ENCODE peak calls at places on chromosome 9, in ten cellular contexts. B is AG09309, C is uterus, R is H9, J is neural progenitor cell, O is ovary, M is mucosa of descending colon, T is tibial artery, Q is tibial nerve, L is epithelial cell of esophagus. D is an unnamed sample.

GRCh38 chr9:5357431-5358105 is 17.9 kb upstream of the RLN1 start:
- DNase-seq in J (no peak), T (no peak), B (no peak), R (no peak), C (no peak), Q (no peak), M (no peak), O (no peak), L (no peak), D (no peak)

GRCh38 chr9:129145316-129145715 is 32.7 kb downstream of the IER5L start:
- DNase-seq in L (no peak), Q (no peak), O (no peak), C (no peak), M (no peak), T (no peak), B (no peak), R (no peak), J (no peak), D (no peak)

GRCh38 chr9:79570449-79571308 is 1.1 kb upstream of the TLE4 start:
- DNase-seq in R (peak; percentile 61), J (peak; percentile 97), T (peak; percentile 68), B (no peak), Q (no peak), M (peak; percentile 57), C (peak; percentile 41), L (peak; percentile 31), O (peak; percentile 49), D (peak; percentile 53)

GRCh38 chr9:78612089-78612488 is 315.2 kb downstream of the PSAT1 start:
- DNase-seq in T (no peak), C (no peak), L (peak; percentile 43), O (no peak), R (no peak), M (no peak), J (no peak), Q (no peak), B (peak; percentile 28), D (no peak)

GRCh38 chr9:15211160-15211993 is 95.6 kb downstream of the TTC39B start:
- DNase-seq in L (peak; percentile 75), Q (peak; percentile 22), R (peak; percentile 59), O (peak; percentile 73), C (peak; percentile 72), B (peak; percentile 45), T (peak; percentile 76), J (peak; percentile 79), M (no peak), D (peak; percentile 64)

GRCh38 chr9:114888599-114888998 is 41.8 kb downstream of the TNFSF8 start:
- DNase-seq in M (no peak), R (no peak), L (no peak), B (no peak), J (no peak), O (no peak), Q (no peak), C (no peak), T (no peak), D (peak; percentile 11)

GRCh38 chr9:91119679-91120078 is 242.0 kb downstream of the AUH start:
- DNase-seq in L (peak; percentile 48), R (no peak), O (no peak), C (no peak), T (no peak), Q (no peak), B (no peak), M (no peak), J (no peak), D (no peak)

GRCh38 chr9:93606187-93606586 is 29.8 kb downstream of the PHF2 start:
- DNase-seq in B (no peak), L (no peak), O (no peak), M (no peak), C (no peak), Q (no peak), R (no peak), J (no peak), T (no peak), D (no peak)

GRCh38 chr9:18359335-18359734 is 114.6 kb upstream of the ADAMTSL1 start:
- DNase-seq in Q (no peak), L (peak; percentile 12), T (no peak), R (no peak), J (no peak), B (peak; percentile 48), O (no peak), C (no peak), M (no peak), D (no peak)

GRCh38 chr9:38641142-38641541 is 20.7 kb upstream of the ANKRD18A start:
- DNase-seq in Q (no peak), J (no peak), O (no peak), T (no peak), L (no peak), B (no peak), C (no peak), R (no peak), M (no peak), D (no peak)

GRCh38 chr9:119689879-119690278 is 320.6 kb upstream of the BRINP1 start:
- DNase-seq in M (no peak), B (no peak), J (peak; percentile 63), C (no peak), L (peak; percentile 4), Q (no peak), T (no peak), R (no peak), O (no peak), D (peak; percentile 56)

GRCh38 chr9:18499987-18500386 is 26.0 kb downstream of the ADAMTSL1 start:
- DNase-seq in O (no peak), M (no peak), J (no peak), L (peak; percentile 66), C (no peak), Q (no peak), B (no peak), R (no peak), T (no peak), D (no peak)

GRCh38 chr9:130193119-130193518 is 20.9 kb downstream of the NCS1 start:
- DNase-seq in M (no peak), B (no peak), C (no peak), Q (no peak), L (no peak), O (no peak), R (no peak), T (no peak), J (peak; percentile 41), D (no peak)

DNA sequence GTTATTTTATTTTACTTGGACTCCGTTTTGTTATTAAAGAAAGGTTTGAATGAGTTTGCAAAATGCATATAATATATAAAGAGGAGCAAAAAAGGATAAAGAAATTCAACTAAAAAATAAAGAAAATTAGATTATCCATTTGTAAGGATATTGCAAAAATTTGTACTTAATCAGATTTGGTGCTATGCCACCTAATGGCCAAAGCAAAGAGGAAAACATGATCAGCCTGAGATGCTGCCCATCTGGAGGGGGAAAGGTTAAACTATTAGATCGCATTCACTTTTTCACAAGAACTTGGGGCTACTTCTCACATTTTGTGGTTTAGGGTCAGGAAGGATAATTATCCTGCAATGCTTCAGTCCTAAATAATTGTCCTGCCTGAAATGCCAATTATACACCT is 350.6 kb downstream of the MLLT3 start:
- DNase-seq in Q (no peak), C (no peak), T (no peak), O (no peak), L (no peak), J (no peak), M (no peak), R (no peak), B (no peak), D (no peak)
- TF ChIP-seq CTCF in Q (no peak), C (no peak), T (no peak), O (no peak), L (no peak), J (peak; percentile 20), M (no peak), R (peak; percentile 39), B (no peak), D (peak; percentile 10)

GRCh38 chr9:95770653-95771131 is 104.8 kb upstream of the ERCC6L2 start:
- DNase-seq in O (no peak), C (no peak), B (no peak), R (no peak), L (no peak), J (peak; percentile 89), Q (no peak), T (no peak), M (no peak), D (peak; percentile 75)
- TF ChIP-seq CTCF in O (no peak), C (no peak), B (no peak), R (no peak), L (no peak), J (no peak), Q (no peak), T (no peak), M (no peak), D (no peak)

DNA sequence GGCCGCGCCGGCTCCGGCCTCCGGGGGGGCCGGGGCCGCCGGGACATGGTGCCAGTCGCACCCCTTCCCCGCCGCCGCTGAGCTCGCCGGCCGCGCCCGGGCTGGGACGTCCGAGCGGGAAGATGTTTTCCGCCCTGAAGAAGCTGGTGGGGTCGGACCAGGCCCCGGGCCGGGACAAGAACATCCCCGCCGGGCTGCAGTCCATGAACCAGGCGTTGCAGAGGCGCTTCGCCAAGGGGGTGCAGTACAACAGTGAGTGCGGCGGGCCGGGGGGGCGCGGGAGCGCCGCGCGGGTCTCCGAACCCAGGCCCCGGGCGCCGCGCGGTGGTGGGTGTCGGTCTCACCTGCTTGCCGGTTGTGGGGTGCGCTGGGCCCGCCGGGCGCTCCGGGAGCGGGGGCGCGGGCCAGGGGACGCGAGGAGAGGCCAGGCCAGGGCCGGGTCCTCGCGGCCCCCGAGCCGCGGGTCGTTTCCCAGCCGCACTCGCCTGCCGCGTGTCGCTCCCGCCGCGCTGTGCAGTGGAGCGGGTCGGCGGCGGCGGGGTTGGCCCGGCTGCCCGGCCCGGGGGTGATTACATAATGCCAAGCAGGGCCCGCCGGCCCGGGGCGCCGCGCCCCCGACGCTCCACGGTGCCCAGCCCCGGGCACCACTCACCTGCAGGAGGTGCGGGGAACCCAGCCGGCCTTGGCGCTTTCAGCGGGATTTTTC is 480 bp downstream of the RABL6 start:
- DNase-seq in O (no peak), R (peak; percentile 34), L (no peak), J (peak; percentile 58), M (peak; percentile 69), T (no peak), C (no peak), B (no peak), Q (no peak), D (peak; percentile 62)
- TF ChIP-seq CTCF in O (no peak), R (no peak), L (no peak), J (no peak), M (no peak), T (no peak), C (no peak), B (no peak), Q (no peak), D (no peak)

GRCh38 chr9:121633736-121634135 is 17.7 kb upstream of the DAB2IP start:
- DNase-seq in M (no peak), J (no peak), C (no peak), T (no peak), R (no peak), O (no peak), B (no peak), Q (no peak), L (no peak), D (no peak)

GRCh38 chr9:121633144-121633714 is 18.2 kb upstream of the DAB2IP start:
- DNase-seq in Q (no peak), L (no peak), C (no peak), T (no peak), J (no peak), M (no peak), O (no peak), B (no peak), R (no peak), D (no peak)

GRCh38 chr9:121634329-121634784 is 17.1 kb upstream of the DAB2IP start:
- DNase-seq in O (no peak), C (no peak), L (no peak), Q (no peak), T (no peak), M (peak; percentile 53), J (no peak), R (no peak), B (no peak), D (no peak)

GRCh38 chr9:121635300-121635699 is 16.1 kb upstream of the DAB2IP start:
- DNase-seq in M (no peak), B (no peak), Q (no peak), O (no peak), C (no peak), J (no peak), R (no peak), L (no peak), T (no peak), D (no peak)

GRCh38 chr9:121634800-121635261 is 16.6 kb upstream of the DAB2IP start:
- DNase-seq in B (no peak), Q (no peak), O (no peak), C (no peak), L (no peak), T (no peak), R (peak; percentile 76), J (peak; percentile 79), M (peak; percentile 52), D (peak; percentile 68)
- TF ChIP-seq CTCF in B (peak; percentile 55), Q (peak; percentile 24), O (peak; percentile 49), C (peak; percentile 56), L (no peak), T (peak; percentile 24), R (peak; percentile 83), J (peak; percentile 70), M (no peak), D (peak; percentile 75)

D was measured in nephron progenitor cell.